ENCODE peak calls at places on chromosomes 4 and X, in six cellular contexts. O is erythroblast, I is NCI-H1436, T is GM23338, P is mucosa of descending colon, L is neural progenitor cell. A is an unnamed sample.

GRCh38 chr4:24741915-24742314 is 53.5 kb upstream of the SOD3 start:
- DNase-seq in O (no peak), I (no peak), T (no peak), P (no peak), L (no peak), A (no peak)

GRCh38 chr4:112199041-112199440 is 32.5 kb upstream of the AP1AR start:
- DNase-seq in O (no peak), I (no peak), T (no peak), P (no peak), L (no peak), A (no peak)

GRCh38 chr4:24603343-24603742 is 19.0 kb upstream of the DHX15 start:
- DNase-seq in O (no peak), I (no peak), T (no peak), P (no peak), L (no peak), A (no peak)

GRCh38 chr4:108045687-108046024 is 56.0 kb downstream of the HADH start:
- DNase-seq in O (no peak), I (no peak), T (no peak), P (no peak), L (no peak), A (no peak)

GRCh38 chr4:153643406-153644016 is 40.6 kb upstream of the TLR2 start:
- DNase-seq in O (peak), I (peak), T (peak), P (no peak), L (peak), A (peak)

GRCh38 chr4:36081185-36081584 is 163.1 kb downstream of the ARAP2 start:
- DNase-seq in O (no peak), I (no peak), T (no peak), P (no peak), L (no peak), A (no peak)

GRCh38 chrX:100931218-100931924 is 2.7 kb upstream of the XKRX start:
- DNase-seq in O (no peak), I (no peak), T (no peak), P (no peak), L (no peak), A (no peak)

GRCh38 chr4:122700178-122700725 is 32.3 kb upstream of the BBS12 start:
- DNase-seq in O (no peak), I (no peak), T (peak), P (peak), L (no peak), A (peak)

GRCh38 chr4:189202182-189202868 is 738.3 kb upstream of the FRG1 start:
- DNase-seq in O (peak), I (peak), T (peak), P (peak), L (peak), A (peak)

GRCh38 chr4:169042608-169043007 is 32.6 kb upstream of the CBR4 start:
- DNase-seq in O (no peak), I (peak), T (no peak), P (no peak), L (no peak), A (no peak)

GRCh38 chrX:22192419-22193086 is 80.2 kb upstream of the CBLL2 start:
- DNase-seq in O (peak), I (peak), T (peak), P (peak), L (peak), A (peak)

GRCh38 chr4:83716874-83717273 is 181.0 kb downstream of the GPAT3 start:
- DNase-seq in O (no peak), I (no peak), T (no peak), P (no peak), L (no peak), A (no peak)

GRCh38 chr4:1058997-1059665 is 47.7 kb downstream of the FGFRL1 start:
- DNase-seq in O (no peak), I (no peak), T (no peak), P (no peak), L (no peak), A (no peak)

GRCh38 chr4:141375855-141376254 is 155.2 kb downstream of the ZNF330 start:
- DNase-seq in O (no peak), I (no peak), T (peak), P (no peak), L (peak), A (peak)

GRCh38 chrX:132631579-132632232 is 142.9 kb upstream of the MBNL3 start:
- DNase-seq in O (peak), I (peak), T (peak), P (no peak), L (peak), A (peak)

GRCh38 chr4:90515191-90515590 is 388.0 kb downstream of the CCSER1 start:
- DNase-seq in O (no peak), I (no peak), T (no peak), P (no peak), L (no peak), A (no peak)

GRCh38 chrX:79506001-79506400 is 138.9 kb upstream of the ITM2A start:
- DNase-seq in O (no peak), I (no peak), T (no peak), P (no peak), L (no peak), A (no peak)

GRCh38 chrX:125326599-125326998 is 6.9 kb downstream of the TEX13C start:
- DNase-seq in O (no peak), I (no peak), T (no peak), P (no peak), L (no peak), A (no peak)

GRCh38 chr4:121138014-121138413 is 26.1 kb downstream of the TNIP3 start:
- DNase-seq in O (no peak), I (no peak), T (no peak), P (no peak), L (no peak), A (no peak)

A was measured in left kidney.